ENCODE peak calls at places on chromosomes 7 and 10, in four cellular contexts. D is adrenal gland, C is Peyer's patch, R is IMR-90. T is an unnamed sample.

GRCh38 chr7:132402751-132403245 is 173.5 kb downstream of the PLXNA4 start:
- DNase-seq in D (no peak), R (no peak), C (no peak), T (peak; percentile 63)

GRCh38 chr7:11819947-11820346 is 12.1 kb downstream of the THSD7A start:
- DNase-seq in R (no peak), C (no peak), D (no peak), T (no peak)

GRCh38 chr7:47326808-47327207 is 255.1 kb downstream of the TNS3 start:
- DNase-seq in C (no peak), D (no peak), R (peak; percentile 85), T (no peak)

GRCh38 chr7:41391818-41392217 is 311.1 kb downstream of the INHBA start:
- DNase-seq in R (no peak), D (no peak), C (no peak), T (no peak)

GRCh38 chr7:131945948-131946525 is 389.6 kb upstream of the PODXL start:
- DNase-seq in D (no peak), R (no peak), C (no peak), T (no peak)

GRCh38 chr10:6050801-6051445 is 11.2 kb downstream of the IL2RA start:
- DNase-seq in R (peak; percentile 44), C (peak; percentile 92), D (peak; percentile 50), T (peak; percentile 94)

GRCh38 chr10:70820976-70821750 is 5.4 kb downstream of the SGPL1 start:
- DNase-seq in D (no peak), C (no peak), R (peak; percentile 39), T (no peak)

GRCh38 chr10:58041901-58042300 is 225.8 kb downstream of the IPMK start:
- DNase-seq in C (no peak), D (no peak), R (no peak), T (no peak)

GRCh38 chr7:86226191-86226590 is 417.5 kb upstream of the GRM3 start:
- DNase-seq in C (no peak), D (no peak), R (no peak), T (no peak)

DNA sequence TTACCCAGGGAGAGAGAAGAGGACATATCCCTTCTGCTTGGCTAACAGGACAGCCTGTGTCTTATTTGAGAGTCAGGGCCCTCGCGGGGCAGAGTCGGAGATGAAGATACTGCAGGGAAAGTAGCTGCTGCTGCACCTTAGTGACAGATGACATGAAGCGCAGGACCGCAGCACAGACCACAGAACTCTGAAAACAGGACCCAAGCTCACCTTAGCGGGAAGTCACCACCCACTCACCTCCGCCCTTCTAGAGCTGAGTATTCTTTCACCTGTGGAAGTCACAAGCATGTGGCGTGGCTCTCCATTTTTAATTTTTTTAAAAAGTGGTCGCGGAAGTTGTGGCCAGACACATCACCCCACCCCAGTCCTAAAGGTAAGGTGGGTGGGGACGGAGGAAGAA is 191.4 kb downstream of the FAM107B start:
- DNase-seq in D (no peak), C (peak; percentile 89), R (no peak), T (peak; percentile 88)
- H3K4me1 ChIP-seq in D (peaks cover 27% of the 10 kb centered on the region), C (peaks cover 22% of the 10 kb centered on the region), R (peaks cover 31% of the 10 kb centered on the region), T (peaks cover 15% of the 10 kb centered on the region)

GRCh38 chr7:143295870-143296269 is 7.7 kb downstream of the CASP2 start:
- DNase-seq in D (no peak), C (no peak), R (peak; percentile 91), T (no peak)

GRCh38 chr7:143296686-143297085 is 8.5 kb downstream of the CASP2 start:
- DNase-seq in R (no peak), D (no peak), C (no peak), T (no peak)

GRCh38 chr7:143300959-143301617 is 12.9 kb downstream of the CASP2 start:
- DNase-seq in R (peak; percentile 94), D (no peak), C (no peak), T (no peak)

GRCh38 chr7:143299840-143300239 is 11.7 kb downstream of the CASP2 start:
- DNase-seq in C (peak; percentile 52), D (no peak), R (no peak), T (no peak)

DNA sequence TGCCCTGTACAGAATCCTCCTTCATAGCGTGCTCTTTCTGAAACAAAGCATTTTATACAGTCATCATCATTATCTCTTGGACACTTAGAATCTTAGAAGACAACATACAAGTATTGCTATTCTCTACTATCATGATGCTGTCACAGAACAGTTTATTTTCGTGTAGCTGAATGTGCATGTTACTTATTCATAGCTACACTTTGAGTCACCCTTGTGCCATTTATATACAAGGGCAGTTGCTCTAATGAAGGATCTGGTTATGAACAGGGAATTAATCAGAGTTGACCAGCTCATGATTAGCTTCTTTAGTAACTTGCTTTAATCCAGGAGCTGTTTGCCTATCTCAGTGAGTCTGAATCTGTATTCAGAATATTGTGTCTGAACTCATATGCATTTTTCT is 11.2 kb downstream of the CASP2 start:
- DNase-seq in C (no peak), D (no peak), R (peak; percentile 85), T (no peak)
- H3K36me3 ChIP-seq in C (no peaks in the 10 kb centered on the region), D (no peaks in the 10 kb centered on the region), R (peaks cover 42% of the 10 kb centered on the region), T (peaks cover 62% of the 10 kb centered on the region)

GRCh38 chr10:132395704-132396494 is 1.1 kb upstream of the PWWP2B start:
- DNase-seq in D (peak; percentile 86), R (no peak), C (peak; percentile 48), T (peak; percentile 95)
- TF ChIP-seq POLR2A in D (peak; percentile 77), R (no peak), C (peak; percentile 74), T (no peak)

GRCh38 chr7:231030-231857 is 38.9 kb downstream of the FAM20C start:
- DNase-seq in C (no peak), R (no peak), D (no peak), T (no peak)
- H3K4me1 ChIP-seq in C (no peaks in the 10 kb centered on the region), R (peaks cover 81% of the 10 kb centered on the region), D (peaks cover 52% of the 10 kb centered on the region), T (no peaks in the 10 kb centered on the region)

GRCh38 chr10:73379064-73379748 is 20.5 kb upstream of the CFAP70 start:
- DNase-seq in R (no peak), D (no peak), C (no peak), T (no peak)

DNA sequence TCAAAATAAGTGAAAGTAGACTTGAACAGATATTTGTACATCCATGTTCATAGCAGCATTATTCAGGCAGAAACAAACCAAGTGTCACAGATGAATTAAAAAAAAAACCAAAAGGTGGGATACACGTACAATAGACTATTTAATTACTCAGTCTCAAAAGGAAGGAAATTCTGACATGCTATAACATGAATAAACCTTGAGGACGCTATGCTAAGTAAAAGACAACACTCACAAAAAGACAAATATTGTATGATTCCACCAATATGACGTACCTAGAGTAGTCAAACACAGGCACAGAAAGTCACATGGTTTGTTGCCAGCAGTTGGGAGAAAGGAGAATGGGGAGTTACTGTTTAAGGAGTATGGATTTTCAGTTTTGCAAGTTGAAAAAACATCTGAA is 18.0 kb upstream of the CFAP70 start:
- DNase-seq in R (no peak), C (no peak), D (no peak), T (no peak)
- H3K36me3 ChIP-seq in R (peaks cover 17% of the 10 kb centered on the region), C (no peaks in the 10 kb centered on the region), D (no peaks in the 10 kb centered on the region), T (peaks cover 98% of the 10 kb centered on the region)

GRCh38 chr10:7703140-7703539 is at the start of gene ITIH2:
- DNase-seq in C (no peak), D (no peak), R (no peak), T (no peak)
- TF ChIP-seq POLR2A in C (no peak), D (no peak), R (no peak), T (no peak)

GRCh38 chr7:16015981-16016380 is 329.5 kb upstream of the MEOX2 start:
- DNase-seq in R (peak; percentile 28), C (no peak), D (no peak), T (no peak)
- H3K4me1 ChIP-seq in R (no peaks in the 10 kb centered on the region), C (no peaks in the 10 kb centered on the region), D (no peaks in the 10 kb centered on the region), T (no peaks in the 10 kb centered on the region)

DNA sequence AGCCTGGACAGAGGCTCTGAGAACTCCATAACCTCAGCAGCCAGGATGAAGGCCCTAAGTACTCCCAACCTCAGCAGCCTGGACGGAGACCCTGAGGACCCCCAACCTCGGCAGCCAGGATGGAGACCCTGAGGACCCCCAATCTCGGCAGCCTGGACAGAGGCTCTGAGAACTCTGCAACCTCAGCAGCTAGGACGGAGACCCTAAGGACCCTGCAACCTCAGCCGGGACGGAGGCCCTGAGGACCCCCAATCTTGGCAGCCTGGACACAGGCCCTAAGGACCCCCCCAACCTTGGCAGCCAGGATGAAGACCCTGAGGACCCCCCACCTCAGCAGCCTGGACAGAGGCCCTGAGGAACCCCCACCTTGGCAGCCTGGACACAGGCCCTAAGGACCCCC is 16.5 kb downstream of the RRP12 start:
- DNase-seq in R (no peak), C (no peak), D (no peak), T (no peak)
- H3K36me3 ChIP-seq in R (peaks cover 29% of the 10 kb centered on the region), C (no peaks in the 10 kb centered on the region), D (no peaks in the 10 kb centered on the region), T (peaks cover 100% of the 10 kb centered on the region)

GRCh38 chr10:79904671-79905321 is 44.1 kb downstream of the SFTPD start:
- DNase-seq in C (no peak), D (peak; percentile 57), R (peak; percentile 41), T (peak; percentile 87)
- TF ChIP-seq POLR2A in C (no peak), D (no peak), R (no peak), T (no peak)

DNA sequence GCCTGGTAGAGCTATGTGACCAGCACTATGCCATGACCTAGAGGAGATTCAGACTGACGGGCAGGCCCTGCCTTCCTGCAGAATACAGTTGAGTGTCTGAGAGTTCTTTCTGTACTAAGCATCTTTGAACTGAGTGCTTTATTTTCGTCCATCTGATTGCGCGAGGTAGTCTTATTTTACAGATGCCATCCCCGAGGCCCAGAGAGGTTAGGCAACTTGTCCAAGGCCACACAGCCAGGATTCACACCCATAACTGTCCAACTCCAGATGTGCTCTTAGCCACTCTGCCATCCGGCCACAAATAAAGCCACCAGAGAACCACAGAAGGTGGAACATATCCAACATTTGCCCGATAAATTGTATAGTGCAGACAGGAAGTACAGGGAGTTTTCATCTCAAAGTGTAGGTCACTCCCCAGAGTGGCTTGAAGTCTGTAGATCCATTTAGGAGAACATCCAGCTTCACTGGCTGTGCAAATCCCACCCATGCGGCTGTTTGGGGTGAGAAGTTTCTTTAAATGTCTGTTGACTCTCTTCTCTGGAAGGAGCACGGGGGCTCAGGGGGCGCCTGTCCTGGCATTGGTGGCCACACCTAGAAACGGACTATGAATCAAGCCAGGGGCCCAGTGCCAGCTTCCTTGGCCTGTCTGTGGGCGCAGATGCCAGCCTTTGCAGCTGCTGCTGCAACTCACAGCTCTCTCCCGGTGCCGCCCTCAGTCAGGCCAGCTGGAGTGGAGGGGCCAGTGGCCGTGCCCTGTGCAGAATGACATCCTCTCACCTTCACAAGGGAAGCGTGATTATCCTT is 11.1 kb downstream of the CHST3 start:
- DNase-seq in D (peak; percentile 68), C (no peak), R (no peak), T (peak; percentile 83)
- H3K4me1 ChIP-seq in D (peaks cover 94% of the 10 kb centered on the region), C (no peaks in the 10 kb centered on the region), R (peaks cover 35% of the 10 kb centered on the region), T (peaks cover 13% of the 10 kb centered on the region)